ENCODE peak calls at places on chromosomes 12 and 14, in six cellular contexts. G is HFFc6, V is GM12865, C is nephron progenitor cell, X is adrenal gland, F is kidney. T is an unnamed sample.
A peak's percentile ranks its signal among the peaks of the same experiment; 100 is the strongest.

GRCh38 chr14:83042858-83043257 is 1509.2 kb upstream of the SEL1L start:
- DNase-seq in G (no peak), V (no peak), C (no peak), X (no peak), F (no peak), T (no peak)

GRCh38 chr12:87931764-87932163 is 97.4 kb downstream of the C12orf50 start:
- DNase-seq in G (peak; percentile 15), V (no peak), C (no peak), X (no peak), F (no peak), T (no peak)

GRCh38 chr14:89748004-89748403 is 206.5 kb downstream of the EFCAB11 start:
- DNase-seq in G (peak; percentile 12), V (no peak), C (no peak), X (no peak), F (no peak), T (no peak)

GRCh38 chr12:119308743-119309456 is 25.6 kb upstream of the CCDC60 start:
- DNase-seq in G (no peak), V (no peak), C (peak; percentile 62), X (no peak), F (no peak), T (no peak)

GRCh38 chr12:101748907-101749306 is 9.6 kb upstream of the SYCP3 start:
- DNase-seq in G (no peak), V (no peak), C (no peak), X (no peak), F (no peak), T (no peak)

GRCh38 chr12:57744194-57744776 is 554 bp upstream of the TSPAN31 start:
- DNase-seq in G (peak; percentile 62), V (peak; percentile 75), C (peak; percentile 72), X (peak; percentile 80), F (no peak), T (peak; percentile 76)

GRCh38 chr12:72330291-72330690 is 58.1 kb downstream of the TRHDE start:
- DNase-seq in G (no peak), V (no peak), C (peak; percentile 65), X (no peak), F (peak; percentile 77), T (no peak)

GRCh38 chr12:72995616-72996015 is 723.4 kb downstream of the TRHDE start:
- DNase-seq in G (no peak), V (no peak), C (no peak), X (no peak), F (no peak), T (no peak)

GRCh38 chr14:31360919-31361662 is 59.3 kb downstream of the HEATR5A start:
- DNase-seq in G (peak; percentile 68), V (no peak), C (no peak), X (no peak), F (no peak), T (no peak)

GRCh38 chr14:30020271-30020670 is 92.6 kb upstream of the PRKD1 start:
- DNase-seq in G (no peak), V (no peak), C (no peak), X (no peak), F (no peak), T (no peak)

GRCh38 chr12:72540811-72541210 is 268.6 kb downstream of the TRHDE start:
- DNase-seq in G (peak; percentile 49), V (no peak), C (no peak), X (no peak), F (no peak), T (no peak)

GRCh38 chr12:96401061-96401871 is 1.0 kb upstream of the CDK17 start:
- DNase-seq in G (peak; percentile 85), V (peak; percentile 83), C (no peak), X (no peak), F (no peak), T (peak; percentile 65)

GRCh38 chr12:5796171-5797091 is 148.6 kb downstream of the ANO2 start:
- DNase-seq in G (no peak), V (peak; percentile 22), C (peak; percentile 82), X (no peak), F (no peak), T (peak; percentile 32)

GRCh38 chr12:30898846-30899245 is 27.7 kb upstream of the TSPAN11 start:
- DNase-seq in G (no peak), V (no peak), C (no peak), X (no peak), F (no peak), T (no peak)

GRCh38 chr12:79615596-79616560 is 74.9 kb downstream of the PAWR start:
- DNase-seq in G (no peak), V (peak; percentile 48), C (no peak), X (no peak), F (no peak), T (no peak)

GRCh38 chr14:100778951-100779690 is 46.8 kb upstream of the MEG3 start:
- DNase-seq in G (no peak), V (no peak), C (no peak), X (no peak), F (no peak), T (no peak)

GRCh38 chr12:51009038-51009437 is 17.1 kb downstream of the SLC11A2 start:
- DNase-seq in G (no peak), V (no peak), C (no peak), X (peak; percentile 66), F (no peak), T (no peak)

GRCh38 chr12:99910342-99910741 is 74.4 kb downstream of the ANKS1B start:
- DNase-seq in G (no peak), V (peak; percentile 6), C (no peak), X (no peak), F (no peak), T (no peak)

GRCh38 chr12:27866382-27867101 is 86.5 kb upstream of the MANSC4 start:
- DNase-seq in G (peak; percentile 25), V (no peak), C (no peak), X (no peak), F (no peak), T (no peak)

GRCh38 chr14:90732142-90732541 is 84.1 kb downstream of the TTC7B start:
- DNase-seq in G (no peak), V (no peak), C (no peak), X (no peak), F (no peak), T (no peak)

GRCh38 chr12:64780531-64781373 is 21.5 kb upstream of the GNS start:
- DNase-seq in G (no peak), V (peak; percentile 26), C (peak; percentile 70), X (peak; percentile 58), F (peak; percentile 89), T (peak; percentile 68)

GRCh38 chr12:64782181-64782580 is 23.0 kb upstream of the GNS start:
- DNase-seq in G (no peak), V (no peak), C (no peak), X (no peak), F (no peak), T (no peak)

GRCh38 chr12:64779349-64779974 is 20.3 kb upstream of the GNS start:
- DNase-seq in G (no peak), V (no peak), C (no peak), X (no peak), F (no peak), T (no peak)

GRCh38 chr12:64780220-64780530 is 21.0 kb upstream of the GNS start:
- DNase-seq in G (no peak), V (no peak), C (no peak), X (no peak), F (no peak), T (no peak)

DNA sequence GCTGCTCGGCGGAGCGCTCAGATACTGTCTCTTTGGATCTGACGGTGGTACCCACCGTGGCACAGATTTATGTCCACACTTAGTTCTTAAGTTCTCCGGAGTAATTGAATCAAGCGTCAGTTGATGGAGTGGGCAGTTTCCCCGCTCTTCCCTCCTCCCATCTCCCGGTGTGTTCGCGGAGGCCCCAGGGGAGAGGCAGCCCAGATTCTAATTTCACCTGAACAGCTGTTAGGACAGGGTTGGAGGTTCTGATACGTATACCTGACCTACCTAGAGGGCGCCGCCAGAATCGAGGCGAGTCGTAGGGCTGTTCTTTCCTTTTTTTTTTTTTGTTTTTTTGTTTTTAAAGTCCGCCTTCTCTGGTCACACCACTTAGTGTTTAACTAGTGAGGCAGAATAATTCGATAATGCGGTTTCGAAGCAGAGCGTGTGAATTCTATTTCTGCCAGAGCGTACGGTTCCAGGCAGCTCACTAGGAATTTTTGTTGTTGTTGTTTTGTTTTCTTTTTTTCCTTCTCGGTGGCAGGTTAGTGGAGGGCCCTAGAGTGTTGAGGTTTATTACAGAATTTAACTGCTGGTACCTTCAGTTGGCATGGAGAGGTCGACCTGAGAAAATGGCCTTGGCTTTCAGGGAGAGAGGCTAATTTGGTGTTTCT is 22.3 kb upstream of the GNS start:
- DNase-seq in G (no peak), V (no peak), C (no peak), X (no peak), F (no peak), T (peak; percentile 25)
- TF ChIP-seq CTCF in G (no peak), V (no peak), C (no peak), X (no peak), F (no peak), T (no peak)

GRCh38 chr12:104973250-104973649 is 12.9 kb upstream of the NOPCHAP1 start:
- DNase-seq in G (no peak), V (no peak), C (no peak), X (no peak), F (no peak), T (no peak)

GRCh38 chr12:104975621-104976343 is 10.3 kb upstream of the NOPCHAP1 start:
- DNase-seq in G (peak; percentile 75), V (no peak), C (no peak), X (no peak), F (no peak), T (no peak)

GRCh38 chr12:104971276-104971675 is 13.2 kb upstream of the SLC41A2 start:
- DNase-seq in G (peak; percentile 3), V (no peak), C (no peak), X (no peak), F (no peak), T (no peak)

GRCh38 chr12:104974626-104975290 is 11.4 kb upstream of the NOPCHAP1 start:
- DNase-seq in G (peak; percentile 74), V (peak; percentile 92), C (no peak), X (no peak), F (no peak), T (peak; percentile 53)

DNA sequence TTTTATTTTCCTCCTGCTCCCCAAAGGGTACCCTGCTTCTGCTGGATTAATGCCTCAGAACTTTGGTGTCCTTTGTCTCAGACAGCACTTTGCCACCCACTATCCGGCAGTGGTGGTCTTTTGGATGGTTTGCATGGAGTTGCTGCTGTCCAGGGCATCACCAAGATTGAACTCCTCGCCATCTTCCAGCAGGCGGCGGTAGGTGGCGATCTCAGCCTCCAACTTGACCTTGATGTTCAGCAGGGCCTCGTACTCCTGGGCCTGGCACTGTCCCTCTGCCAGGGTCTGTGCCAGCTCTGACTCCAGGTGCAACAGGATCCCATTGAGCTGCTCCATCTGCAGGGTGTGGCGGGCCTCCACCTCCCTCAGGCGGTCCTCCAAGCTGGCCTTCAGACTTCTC is 9.4 kb upstream of the NOPCHAP1 start:
- DNase-seq in G (no peak), V (no peak), C (no peak), X (no peak), F (no peak), T (no peak)
- TF ChIP-seq CTCF in G (peak; percentile 13), V (no peak), C (no peak), X (no peak), F (no peak), T (no peak)

GRCh38 chr12:116599285-116600122 is 40.3 kb downstream of the MAP1LC3B2 start:
- DNase-seq in G (peak; percentile 66), V (peak; percentile 60), C (peak; percentile 85), X (peak; percentile 81), F (peak; percentile 93), T (peak; percentile 78)
- TF ChIP-seq CTCF in G (peak; percentile 85), V (peak; percentile 48), C (peak; percentile 54), X (peak; percentile 62), F (peak; percentile 59), T (peak; percentile 65)

DNA sequence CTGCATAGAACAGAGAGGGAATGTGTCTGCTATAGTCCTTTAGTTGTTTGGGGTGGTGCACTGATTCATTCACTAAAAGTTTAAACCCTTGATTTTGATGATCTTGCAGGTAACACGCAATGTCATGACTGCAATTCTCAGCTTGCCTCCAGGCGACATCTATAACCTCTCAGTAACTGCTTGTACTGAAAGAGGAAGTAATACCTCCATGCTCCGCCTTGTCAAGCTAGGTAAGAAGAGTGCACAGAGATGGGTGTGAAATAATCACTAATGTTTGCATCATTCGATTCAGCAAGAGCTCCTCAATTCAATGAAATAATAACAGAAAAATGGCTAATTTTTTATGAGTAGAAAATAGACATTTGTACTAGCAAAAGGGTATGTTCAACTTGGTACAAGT is 203.7 kb downstream of the PTPRO start:
- DNase-seq in G (no peak), V (peak; percentile 84), C (no peak), X (no peak), F (no peak), T (peak; percentile 47)
- TF ChIP-seq CTCF in G (no peak), V (peak; percentile 22), C (no peak), X (no peak), F (no peak), T (no peak)